ENCODE peak calls at places on chromosomes 16 and 17, in eight cellular contexts. One of them, this sample, is unnamed.

GRCh38 chr16:74759564-74759963 is 15.1 kb downstream of the FA2H start:
- DNase-seq in bronchial epithelial cell: no peak
- DNase-seq in naive thymus-derived CD8-positive, alpha-beta T cell: no peak
- DNase-seq in ecto neural progenitor cell: no peak
- DNase-seq in uterus: no peak
- DNase-seq in fibroblast of the aortic adventitia: no peak
- DNase-seq in hepatic stellate cell: no peak
- DNase-seq in stimulated activated naive CD8-positive, alpha-beta T cell treated with anti-CD3 and anti-CD28 coated beads, Interleukin-15, Interleukin-2, amounts not matched to agents 100 U/mL and 50 U/mL, for 24 hours: no peak
- DNase-seq in this sample: no peak

GRCh38 chr17:44820631-44821196 is 9.4 kb downstream of the GJC1 start:
- DNase-seq in naive thymus-derived CD8-positive, alpha-beta T cell: no peak
- DNase-seq in stimulated activated naive CD8-positive, alpha-beta T cell treated with anti-CD3 and anti-CD28 coated beads, Interleukin-15, Interleukin-2, amounts not matched to agents 100 U/mL and 50 U/mL, for 24 hours: no peak
- DNase-seq in bronchial epithelial cell: peak; percentile 87
- DNase-seq in ecto neural progenitor cell: no peak
- DNase-seq in hepatic stellate cell: peak; percentile 73
- DNase-seq in fibroblast of the aortic adventitia: peak; percentile 81
- DNase-seq in uterus: peak; percentile 44
- DNase-seq in this sample: peak; percentile 95

GRCh38 chr16:56871172-56871593 is 6.2 kb downstream of the SLC12A3 start:
- DNase-seq in stimulated activated naive CD8-positive, alpha-beta T cell treated with anti-CD3 and anti-CD28 coated beads, Interleukin-15, Interleukin-2, amounts not matched to agents 100 U/mL and 50 U/mL, for 24 hours: no peak
- DNase-seq in fibroblast of the aortic adventitia: peak; percentile 44
- DNase-seq in naive thymus-derived CD8-positive, alpha-beta T cell: no peak
- DNase-seq in uterus: no peak
- DNase-seq in bronchial epithelial cell: peak; percentile 29
- DNase-seq in ecto neural progenitor cell: no peak
- DNase-seq in hepatic stellate cell: peak; percentile 82
- DNase-seq in this sample: peak; percentile 12

GRCh38 chr16:30581462-30581861 is 4.0 kb downstream of the ZNF785 start:
- DNase-seq in uterus: no peak
- DNase-seq in fibroblast of the aortic adventitia: no peak
- DNase-seq in hepatic stellate cell: no peak
- DNase-seq in ecto neural progenitor cell: no peak
- DNase-seq in bronchial epithelial cell: no peak
- DNase-seq in naive thymus-derived CD8-positive, alpha-beta T cell: no peak
- DNase-seq in stimulated activated naive CD8-positive, alpha-beta T cell treated with anti-CD3 and anti-CD28 coated beads, Interleukin-15, Interleukin-2, amounts not matched to agents 100 U/mL and 50 U/mL, for 24 hours: no peak
- DNase-seq in this sample: no peak

GRCh38 chr17:1490643-1491405 is 1.7 kb downstream of the MYO1C start:
- DNase-seq in uterus: peak; percentile 60
- DNase-seq in stimulated activated naive CD8-positive, alpha-beta T cell treated with anti-CD3 and anti-CD28 coated beads, Interleukin-15, Interleukin-2, amounts not matched to agents 100 U/mL and 50 U/mL, for 24 hours: peak; percentile 80
- DNase-seq in bronchial epithelial cell: peak; percentile 30
- DNase-seq in hepatic stellate cell: peak; percentile 80
- DNase-seq in naive thymus-derived CD8-positive, alpha-beta T cell: peak; percentile 26
- DNase-seq in ecto neural progenitor cell: peak; percentile 83
- DNase-seq in fibroblast of the aortic adventitia: peak; percentile 26
- DNase-seq in this sample: peak; percentile 46

GRCh38 chr17:50841949-50842354 is 6.6 kb downstream of the WFIKKN2 start:
- DNase-seq in stimulated activated naive CD8-positive, alpha-beta T cell treated with anti-CD3 and anti-CD28 coated beads, Interleukin-15, Interleukin-2, amounts not matched to agents 100 U/mL and 50 U/mL, for 24 hours: peak; percentile 63
- DNase-seq in uterus: peak; percentile 69
- DNase-seq in ecto neural progenitor cell: peak; percentile 89
- DNase-seq in bronchial epithelial cell: peak; percentile 48
- DNase-seq in naive thymus-derived CD8-positive, alpha-beta T cell: peak; percentile 11
- DNase-seq in hepatic stellate cell: peak; percentile 88
- DNase-seq in fibroblast of the aortic adventitia: peak; percentile 74
- DNase-seq in this sample: peak; percentile 88

GRCh38 chr16:72015124-72015523 is 6.6 kb downstream of the DHODH start:
- DNase-seq in hepatic stellate cell: no peak
- DNase-seq in ecto neural progenitor cell: no peak
- DNase-seq in bronchial epithelial cell: peak; percentile 22
- DNase-seq in stimulated activated naive CD8-positive, alpha-beta T cell treated with anti-CD3 and anti-CD28 coated beads, Interleukin-15, Interleukin-2, amounts not matched to agents 100 U/mL and 50 U/mL, for 24 hours: no peak
- DNase-seq in uterus: no peak
- DNase-seq in fibroblast of the aortic adventitia: no peak
- DNase-seq in naive thymus-derived CD8-positive, alpha-beta T cell: no peak
- DNase-seq in this sample: no peak

GRCh38 chr17:4555863-4556646 is 871 bp upstream of the MYBBP1A start:
- DNase-seq in bronchial epithelial cell: no peak
- DNase-seq in naive thymus-derived CD8-positive, alpha-beta T cell: no peak
- DNase-seq in uterus: no peak
- DNase-seq in hepatic stellate cell: no peak
- DNase-seq in stimulated activated naive CD8-positive, alpha-beta T cell treated with anti-CD3 and anti-CD28 coated beads, Interleukin-15, Interleukin-2, amounts not matched to agents 100 U/mL and 50 U/mL, for 24 hours: no peak
- DNase-seq in fibroblast of the aortic adventitia: no peak
- DNase-seq in ecto neural progenitor cell: no peak
- DNase-seq in this sample: no peak

GRCh38 chr17:1649844-1650409 is at the start of gene RILP:
- DNase-seq in uterus: peak; percentile 78
- DNase-seq in fibroblast of the aortic adventitia: peak; percentile 49
- DNase-seq in ecto neural progenitor cell: no peak
- DNase-seq in bronchial epithelial cell: peak; percentile 64
- DNase-seq in hepatic stellate cell: peak; percentile 65
- DNase-seq in stimulated activated naive CD8-positive, alpha-beta T cell treated with anti-CD3 and anti-CD28 coated beads, Interleukin-15, Interleukin-2, amounts not matched to agents 100 U/mL and 50 U/mL, for 24 hours: no peak
- DNase-seq in naive thymus-derived CD8-positive, alpha-beta T cell: no peak
- DNase-seq in this sample: peak; percentile 76

GRCh38 chr16:58200398-58200797 is 2.5 kb upstream of the CSNK2A2 start:
- DNase-seq in uterus: no peak
- DNase-seq in stimulated activated naive CD8-positive, alpha-beta T cell treated with anti-CD3 and anti-CD28 coated beads, Interleukin-15, Interleukin-2, amounts not matched to agents 100 U/mL and 50 U/mL, for 24 hours: no peak
- DNase-seq in bronchial epithelial cell: no peak
- DNase-seq in hepatic stellate cell: no peak
- DNase-seq in naive thymus-derived CD8-positive, alpha-beta T cell: no peak
- DNase-seq in ecto neural progenitor cell: no peak
- DNase-seq in fibroblast of the aortic adventitia: no peak
- DNase-seq in this sample: no peak

GRCh38 chr16:25084797-25085196 is 26.7 kb upstream of the LCMT1 start:
- DNase-seq in bronchial epithelial cell: no peak
- DNase-seq in ecto neural progenitor cell: no peak
- DNase-seq in hepatic stellate cell: no peak
- DNase-seq in uterus: no peak
- DNase-seq in stimulated activated naive CD8-positive, alpha-beta T cell treated with anti-CD3 and anti-CD28 coated beads, Interleukin-15, Interleukin-2, amounts not matched to agents 100 U/mL and 50 U/mL, for 24 hours: no peak
- DNase-seq in naive thymus-derived CD8-positive, alpha-beta T cell: no peak
- DNase-seq in fibroblast of the aortic adventitia: no peak
- DNase-seq in this sample: no peak

GRCh38 chr16:89052824-89053724 is 40.6 kb upstream of the ACSF3 start:
- DNase-seq in stimulated activated naive CD8-positive, alpha-beta T cell treated with anti-CD3 and anti-CD28 coated beads, Interleukin-15, Interleukin-2, amounts not matched to agents 100 U/mL and 50 U/mL, for 24 hours: no peak
- DNase-seq in uterus: no peak
- DNase-seq in bronchial epithelial cell: no peak
- DNase-seq in naive thymus-derived CD8-positive, alpha-beta T cell: no peak
- DNase-seq in ecto neural progenitor cell: no peak
- DNase-seq in fibroblast of the aortic adventitia: peak; percentile 6
- DNase-seq in hepatic stellate cell: no peak
- DNase-seq in this sample: peak; percentile 82

GRCh38 chr17:82358467-82359350 is at the start of gene TEX19:
- DNase-seq in hepatic stellate cell: no peak
- DNase-seq in stimulated activated naive CD8-positive, alpha-beta T cell treated with anti-CD3 and anti-CD28 coated beads, Interleukin-15, Interleukin-2, amounts not matched to agents 100 U/mL and 50 U/mL, for 24 hours: peak; percentile 32
- DNase-seq in fibroblast of the aortic adventitia: no peak
- DNase-seq in ecto neural progenitor cell: no peak
- DNase-seq in bronchial epithelial cell: no peak
- DNase-seq in uterus: no peak
- DNase-seq in naive thymus-derived CD8-positive, alpha-beta T cell: no peak
- DNase-seq in this sample: peak; percentile 35

GRCh38 chr16:80837421-80838263 is 33.2 kb upstream of the CDYL2 start:
- DNase-seq in fibroblast of the aortic adventitia: no peak
- DNase-seq in ecto neural progenitor cell: no peak
- DNase-seq in hepatic stellate cell: no peak
- DNase-seq in bronchial epithelial cell: no peak
- DNase-seq in naive thymus-derived CD8-positive, alpha-beta T cell: no peak
- DNase-seq in stimulated activated naive CD8-positive, alpha-beta T cell treated with anti-CD3 and anti-CD28 coated beads, Interleukin-15, Interleukin-2, amounts not matched to agents 100 U/mL and 50 U/mL, for 24 hours: no peak
- DNase-seq in uterus: no peak
- DNase-seq in this sample: peak; percentile 90

GRCh38 chr16:3874794-3875692 is 5.5 kb downstream of the CREBBP start:
- DNase-seq in fibroblast of the aortic adventitia: no peak
- DNase-seq in hepatic stellate cell: no peak
- DNase-seq in bronchial epithelial cell: no peak
- DNase-seq in uterus: no peak
- DNase-seq in stimulated activated naive CD8-positive, alpha-beta T cell treated with anti-CD3 and anti-CD28 coated beads, Interleukin-15, Interleukin-2, amounts not matched to agents 100 U/mL and 50 U/mL, for 24 hours: no peak
- DNase-seq in ecto neural progenitor cell: no peak
- DNase-seq in naive thymus-derived CD8-positive, alpha-beta T cell: no peak
- DNase-seq in this sample: no peak

GRCh38 chr17:55458977-55459376 is 37.3 kb upstream of the MMD start:
- DNase-seq in uterus: no peak
- DNase-seq in hepatic stellate cell: no peak
- DNase-seq in bronchial epithelial cell: peak; percentile 94
- DNase-seq in naive thymus-derived CD8-positive, alpha-beta T cell: no peak
- DNase-seq in stimulated activated naive CD8-positive, alpha-beta T cell treated with anti-CD3 and anti-CD28 coated beads, Interleukin-15, Interleukin-2, amounts not matched to agents 100 U/mL and 50 U/mL, for 24 hours: peak; percentile 72
- DNase-seq in ecto neural progenitor cell: no peak
- DNase-seq in fibroblast of the aortic adventitia: peak; percentile 66
- DNase-seq in this sample: peak; percentile 95

GRCh38 chr17:41063449-41063848 is 2.2 kb downstream of the KRTAP2-4 start:
- DNase-seq in naive thymus-derived CD8-positive, alpha-beta T cell: no peak
- DNase-seq in fibroblast of the aortic adventitia: no peak
- DNase-seq in ecto neural progenitor cell: no peak
- DNase-seq in uterus: no peak
- DNase-seq in stimulated activated naive CD8-positive, alpha-beta T cell treated with anti-CD3 and anti-CD28 coated beads, Interleukin-15, Interleukin-2, amounts not matched to agents 100 U/mL and 50 U/mL, for 24 hours: no peak
- DNase-seq in hepatic stellate cell: no peak
- DNase-seq in bronchial epithelial cell: no peak
- DNase-seq in this sample: peak; percentile 53

GRCh38 chr17:51121620-51122472 is 1.2 kb upstream of the SPAG9 start:
- DNase-seq in ecto neural progenitor cell: peak; percentile 76
- DNase-seq in stimulated activated naive CD8-positive, alpha-beta T cell treated with anti-CD3 and anti-CD28 coated beads, Interleukin-15, Interleukin-2, amounts not matched to agents 100 U/mL and 50 U/mL, for 24 hours: peak; percentile 92
- DNase-seq in hepatic stellate cell: peak; percentile 87
- DNase-seq in bronchial epithelial cell: peak; percentile 99
- DNase-seq in fibroblast of the aortic adventitia: peak; percentile 92
- DNase-seq in uterus: peak; percentile 88
- DNase-seq in naive thymus-derived CD8-positive, alpha-beta T cell: peak; percentile 57
- DNase-seq in this sample: peak; percentile 99

GRCh38 chr16:57071840-57072541 is 20.4 kb upstream of the CPNE2 start:
- DNase-seq in stimulated activated naive CD8-positive, alpha-beta T cell treated with anti-CD3 and anti-CD28 coated beads, Interleukin-15, Interleukin-2, amounts not matched to agents 100 U/mL and 50 U/mL, for 24 hours: no peak
- DNase-seq in fibroblast of the aortic adventitia: peak; percentile 56
- DNase-seq in ecto neural progenitor cell: no peak
- DNase-seq in bronchial epithelial cell: peak; percentile 77
- DNase-seq in naive thymus-derived CD8-positive, alpha-beta T cell: no peak
- DNase-seq in uterus: no peak
- DNase-seq in hepatic stellate cell: peak; percentile 68
- DNase-seq in this sample: peak; percentile 72

GRCh38 chr17:73555199-73555810 is 88.9 kb downstream of the SDK2 start:
- DNase-seq in uterus: no peak
- DNase-seq in bronchial epithelial cell: no peak
- DNase-seq in fibroblast of the aortic adventitia: no peak
- DNase-seq in ecto neural progenitor cell: no peak
- DNase-seq in naive thymus-derived CD8-positive, alpha-beta T cell: no peak
- DNase-seq in stimulated activated naive CD8-positive, alpha-beta T cell treated with anti-CD3 and anti-CD28 coated beads, Interleukin-15, Interleukin-2, amounts not matched to agents 100 U/mL and 50 U/mL, for 24 hours: no peak
- DNase-seq in hepatic stellate cell: no peak
- DNase-seq in this sample: no peak

GRCh38 chr17:2335726-2336214 is 487 bp downstream of the TSR1 start:
- DNase-seq in fibroblast of the aortic adventitia: no peak
- DNase-seq in stimulated activated naive CD8-positive, alpha-beta T cell treated with anti-CD3 and anti-CD28 coated beads, Interleukin-15, Interleukin-2, amounts not matched to agents 100 U/mL and 50 U/mL, for 24 hours: peak; percentile 12
- DNase-seq in hepatic stellate cell: peak; percentile 17
- DNase-seq in bronchial epithelial cell: no peak
- DNase-seq in naive thymus-derived CD8-positive, alpha-beta T cell: no peak
- DNase-seq in uterus: no peak
- DNase-seq in ecto neural progenitor cell: no peak
- DNase-seq in this sample: no peak

GRCh38 chr16:69150146-69150865 is 17.9 kb downstream of the UTP4 start:
- DNase-seq in ecto neural progenitor cell: peak; percentile 53
- DNase-seq in hepatic stellate cell: peak; percentile 60
- DNase-seq in fibroblast of the aortic adventitia: peak; percentile 88
- DNase-seq in uterus: peak; percentile 78
- DNase-seq in stimulated activated naive CD8-positive, alpha-beta T cell treated with anti-CD3 and anti-CD28 coated beads, Interleukin-15, Interleukin-2, amounts not matched to agents 100 U/mL and 50 U/mL, for 24 hours: peak; percentile 43
- DNase-seq in naive thymus-derived CD8-positive, alpha-beta T cell: peak; percentile 15
- DNase-seq in bronchial epithelial cell: peak; percentile 65
- DNase-seq in this sample: peak; percentile 74

GRCh38 chr16:84517366-84517765 is 12.9 kb upstream of the MEAK7 start:
- DNase-seq in ecto neural progenitor cell: no peak
- DNase-seq in hepatic stellate cell: no peak
- DNase-seq in naive thymus-derived CD8-positive, alpha-beta T cell: no peak
- DNase-seq in stimulated activated naive CD8-positive, alpha-beta T cell treated with anti-CD3 and anti-CD28 coated beads, Interleukin-15, Interleukin-2, amounts not matched to agents 100 U/mL and 50 U/mL, for 24 hours: no peak
- DNase-seq in bronchial epithelial cell: no peak
- DNase-seq in fibroblast of the aortic adventitia: no peak
- DNase-seq in uterus: no peak
- DNase-seq in this sample: no peak

GRCh38 chr17:70111201-70111600 is 36.2 kb downstream of the KCNJ16 start:
- DNase-seq in hepatic stellate cell: no peak
- DNase-seq in fibroblast of the aortic adventitia: no peak
- DNase-seq in bronchial epithelial cell: no peak
- DNase-seq in naive thymus-derived CD8-positive, alpha-beta T cell: no peak
- DNase-seq in ecto neural progenitor cell: no peak
- DNase-seq in stimulated activated naive CD8-positive, alpha-beta T cell treated with anti-CD3 and anti-CD28 coated beads, Interleukin-15, Interleukin-2, amounts not matched to agents 100 U/mL and 50 U/mL, for 24 hours: no peak
- DNase-seq in uterus: no peak
- DNase-seq in this sample: no peak

GRCh38 chr16:35215287-35215686 is 1755.9 kb downstream of the TP53TG3F start:
- DNase-seq in bronchial epithelial cell: no peak
- DNase-seq in ecto neural progenitor cell: no peak
- DNase-seq in fibroblast of the aortic adventitia: no peak
- DNase-seq in uterus: no peak
- DNase-seq in naive thymus-derived CD8-positive, alpha-beta T cell: no peak
- DNase-seq in stimulated activated naive CD8-positive, alpha-beta T cell treated with anti-CD3 and anti-CD28 coated beads, Interleukin-15, Interleukin-2, amounts not matched to agents 100 U/mL and 50 U/mL, for 24 hours: no peak
- DNase-seq in hepatic stellate cell: no peak
- DNase-seq in this sample: no peak